ENCODE peak calls at places on chromosomes 11 and 22, in ten cellular contexts. L is AML-193; T is effector CD4-positive, alpha-beta T cell; N is posterior cingulate gyrus; R is GM23338; I is KBM-7; Z is HEK293T; J is Peyer's patch; A is non-pigmented ciliary epithelial cell; H is CD4-positive, CD25-positive, alpha-beta regulatory T cell. P is an unnamed sample.

GRCh38 chr11:116930586-116930985 is 93.2 kb upstream of the APOA1 start:
- DNase-seq in L (no peak), T (no peak), N (no peak), R (no peak), I (no peak), Z (no peak), J (no peak), A (no peak), H (no peak), P (no peak)

GRCh38 chr11:94128171-94128745 is 383 bp upstream of the PANX1 start:
- DNase-seq in L (no peak), T (no peak), N (peak), R (peak), I (no peak), Z (peak), J (no peak), A (no peak), H (no peak), P (no peak)

GRCh38 chr11:1926156-1927031 is 6.9 kb downstream of the TNNT3 start:
- DNase-seq in L (no peak), T (no peak), N (no peak), R (no peak), I (peak), Z (no peak), J (no peak), A (no peak), H (no peak), P (peak)

GRCh38 chr22:31136711-31137110 is 3.6 kb downstream of the PLA2G3 start:
- DNase-seq in L (no peak), T (no peak), N (no peak), R (no peak), I (no peak), Z (no peak), J (no peak), A (no peak), H (no peak), P (no peak)

GRCh38 chr22:46303347-46303965 is 6.8 kb downstream of the GTSE1 start:
- DNase-seq in L (no peak), T (no peak), N (no peak), R (no peak), I (no peak), Z (no peak), J (no peak), A (no peak), H (no peak), P (no peak)

GRCh38 chr11:75896843-75897419 is 81.9 kb downstream of the UVRAG start:
- DNase-seq in L (peak), T (no peak), N (no peak), R (peak), I (peak), Z (peak), J (no peak), A (peak), H (no peak), P (no peak)

GRCh38 chr11:12434255-12434654 is 56.9 kb downstream of the PARVA start:
- DNase-seq in L (no peak), T (no peak), N (no peak), R (no peak), I (no peak), Z (no peak), J (no peak), A (no peak), H (no peak), P (no peak)

GRCh38 chr22:33114570-33114969 is 56.4 kb upstream of the SYN3 start:
- DNase-seq in L (no peak), T (no peak), N (no peak), R (no peak), I (no peak), Z (no peak), J (no peak), A (no peak), H (no peak), P (no peak)

GRCh38 chr11:124834526-124835190 is 30.6 kb upstream of the ROBO3 start:
- DNase-seq in L (no peak), T (no peak), N (no peak), R (no peak), I (no peak), Z (no peak), J (no peak), A (no peak), H (no peak), P (no peak)

GRCh38 chr11:64237484-64237951 is 3.1 kb downstream of the VEGFB start:
- DNase-seq in L (no peak), T (no peak), N (no peak), R (no peak), I (no peak), Z (no peak), J (peak), A (no peak), H (no peak), P (no peak)